ENCODE peak calls at places on chromosome 22, in six cellular contexts. One of them, this sample, is unnamed.

GRCh38 chr22:43270314-43270908 is 72.8 kb downstream of the SCUBE1 start:
- DNase-seq in A549: peak; percentile 50
- DNase-seq in gastrocnemius medialis: no peak
- DNase-seq in AG04450: no peak
- DNase-seq in hepatocyte: no peak
- DNase-seq in left ventricle myocardium inferior: no peak
- DNase-seq in this sample: no peak

GRCh38 chr22:45302047-45302446 is 7.7 kb upstream of the FAM118A start:
- DNase-seq in A549: peak; percentile 57
- DNase-seq in gastrocnemius medialis: no peak
- DNase-seq in AG04450: peak; percentile 64
- DNase-seq in hepatocyte: peak; percentile 76
- DNase-seq in left ventricle myocardium inferior: no peak
- DNase-seq in this sample: no peak

GRCh38 chr22:29081499-29082236 is 8.8 kb downstream of the KREMEN1 start:
- DNase-seq in A549: no peak
- DNase-seq in gastrocnemius medialis: no peak
- DNase-seq in AG04450: no peak
- DNase-seq in hepatocyte: no peak
- DNase-seq in left ventricle myocardium inferior: no peak
- DNase-seq in this sample: no peak

GRCh38 chr22:41979423-41980250 is 10.4 kb downstream of the SEPTIN3 start:
- DNase-seq in A549: no peak
- DNase-seq in gastrocnemius medialis: no peak
- DNase-seq in AG04450: no peak
- DNase-seq in hepatocyte: no peak
- DNase-seq in left ventricle myocardium inferior: no peak
- DNase-seq in this sample: no peak

GRCh38 chr22:42635531-42635930 is 4.9 kb downstream of the ATP5MGL start:
- DNase-seq in A549: peak; percentile 71
- DNase-seq in gastrocnemius medialis: peak; percentile 95
- DNase-seq in AG04450: no peak
- DNase-seq in hepatocyte: no peak
- DNase-seq in left ventricle myocardium inferior: peak; percentile 61
- DNase-seq in this sample: peak; percentile 90

GRCh38 chr22:24450600-24450999 is 23.2 kb downstream of the ADORA2A start:
- DNase-seq in A549: no peak
- DNase-seq in gastrocnemius medialis: no peak
- DNase-seq in AG04450: no peak
- DNase-seq in hepatocyte: no peak
- DNase-seq in left ventricle myocardium inferior: peak; percentile 25
- DNase-seq in this sample: peak; percentile 13

GRCh38 chr22:41403532-41404318 is 22.0 kb downstream of the TEF start:
- DNase-seq in A549: peak; percentile 86
- DNase-seq in gastrocnemius medialis: peak; percentile 99
- DNase-seq in AG04450: peak; percentile 63
- DNase-seq in hepatocyte: peak; percentile 93
- DNase-seq in left ventricle myocardium inferior: peak; percentile 91
- DNase-seq in this sample: peak; percentile 86

GRCh38 chr22:43546186-43546585 is 134.4 kb downstream of the MPPED1 start:
- DNase-seq in A549: no peak
- DNase-seq in gastrocnemius medialis: no peak
- DNase-seq in AG04450: no peak
- DNase-seq in hepatocyte: no peak
- DNase-seq in left ventricle myocardium inferior: no peak
- DNase-seq in this sample: no peak

GRCh38 chr22:45064313-45065268 is 54.8 kb upstream of the PHF21B start:
- DNase-seq in A549: no peak
- DNase-seq in gastrocnemius medialis: no peak
- DNase-seq in AG04450: peak; percentile 26
- DNase-seq in hepatocyte: no peak
- DNase-seq in left ventricle myocardium inferior: no peak
- DNase-seq in this sample: no peak

GRCh38 chr22:43698403-43698802 is 113.7 kb downstream of the EFCAB6 start:
- DNase-seq in A549: no peak
- DNase-seq in gastrocnemius medialis: no peak
- DNase-seq in AG04450: no peak
- DNase-seq in hepatocyte: no peak
- DNase-seq in left ventricle myocardium inferior: no peak
- DNase-seq in this sample: no peak

GRCh38 chr22:25726241-25726640 is 15.7 kb upstream of the MYO18B start:
- DNase-seq in A549: no peak
- DNase-seq in gastrocnemius medialis: no peak
- DNase-seq in AG04450: no peak
- DNase-seq in hepatocyte: no peak
- DNase-seq in left ventricle myocardium inferior: no peak
- DNase-seq in this sample: no peak

GRCh38 chr22:29912605-29913398 is 29.8 kb downstream of the MTMR3 start:
- DNase-seq in A549: peak; percentile 24
- DNase-seq in gastrocnemius medialis: no peak
- DNase-seq in AG04450: peak; percentile 85
- DNase-seq in hepatocyte: peak; percentile 9
- DNase-seq in left ventricle myocardium inferior: no peak
- DNase-seq in this sample: no peak

GRCh38 chr22:40484906-40485660 is 114.7 kb downstream of the SGSM3 start:
- DNase-seq in A549: no peak
- DNase-seq in gastrocnemius medialis: no peak
- DNase-seq in AG04450: no peak
- DNase-seq in hepatocyte: no peak
- DNase-seq in left ventricle myocardium inferior: no peak
- DNase-seq in this sample: no peak

GRCh38 chr22:37663521-37664140 is 5.1 kb downstream of the PDXP start:
- DNase-seq in A549: no peak
- DNase-seq in gastrocnemius medialis: no peak
- DNase-seq in AG04450: no peak
- DNase-seq in hepatocyte: no peak
- DNase-seq in left ventricle myocardium inferior: no peak
- DNase-seq in this sample: no peak
- H3K4me3 ChIP-seq in A549: no peak overlapping the region
- H3K4me3 ChIP-seq in gastrocnemius medialis: no peak overlapping the region
- H3K4me3 ChIP-seq in AG04450: no peak overlapping the region
- H3K4me3 ChIP-seq in hepatocyte: no peak overlapping the region
- H3K4me3 ChIP-seq in left ventricle myocardium inferior: no peak overlapping the region
- H3K4me3 ChIP-seq in this sample: no peak overlapping the region

DNA sequence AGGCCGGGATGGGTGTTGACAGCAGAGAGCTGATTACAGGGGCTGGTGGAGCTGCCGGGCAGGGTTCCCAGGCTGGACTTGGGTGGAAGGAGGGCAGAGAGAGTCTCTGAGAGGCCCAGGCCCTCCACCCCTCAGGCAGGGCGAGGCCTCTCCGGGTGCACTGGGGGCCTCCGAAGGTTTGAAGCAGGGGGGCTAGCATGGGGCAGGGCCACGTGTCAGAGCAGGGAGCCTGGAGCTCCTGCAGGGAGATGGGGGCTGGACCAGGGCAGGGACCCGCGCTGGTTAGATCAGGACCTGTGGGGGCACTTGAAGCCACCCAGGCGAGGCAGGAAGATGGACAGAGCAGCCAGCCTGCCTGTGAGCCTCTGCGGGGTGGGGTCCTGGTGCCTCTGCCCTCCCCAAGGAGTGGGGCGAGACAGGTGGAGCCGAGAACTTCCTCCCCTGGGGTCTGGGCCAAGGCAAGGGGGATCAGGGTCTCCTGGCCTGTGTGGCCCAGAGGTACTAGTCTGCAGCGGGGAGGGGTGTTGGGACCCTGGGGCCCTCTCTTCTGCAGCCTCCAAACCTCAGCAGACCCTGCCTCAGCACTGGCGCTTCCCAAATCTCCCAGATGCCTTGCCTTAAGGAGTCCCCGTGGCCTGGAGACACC is 911 bp downstream of the PANX2 start:
- DNase-seq in A549: no peak
- DNase-seq in gastrocnemius medialis: no peak
- DNase-seq in AG04450: no peak
- DNase-seq in hepatocyte: no peak
- DNase-seq in left ventricle myocardium inferior: no peak
- DNase-seq in this sample: no peak
- H3K4me3 ChIP-seq in A549: peak overlapping the region; percentile 81
- H3K4me3 ChIP-seq in gastrocnemius medialis: no peak overlapping the region
- H3K4me3 ChIP-seq in AG04450: peak overlapping the region; percentile 60
- H3K4me3 ChIP-seq in hepatocyte: no peak overlapping the region
- H3K4me3 ChIP-seq in left ventricle myocardium inferior: no peak overlapping the region
- H3K4me3 ChIP-seq in this sample: no peak overlapping the region

DNA sequence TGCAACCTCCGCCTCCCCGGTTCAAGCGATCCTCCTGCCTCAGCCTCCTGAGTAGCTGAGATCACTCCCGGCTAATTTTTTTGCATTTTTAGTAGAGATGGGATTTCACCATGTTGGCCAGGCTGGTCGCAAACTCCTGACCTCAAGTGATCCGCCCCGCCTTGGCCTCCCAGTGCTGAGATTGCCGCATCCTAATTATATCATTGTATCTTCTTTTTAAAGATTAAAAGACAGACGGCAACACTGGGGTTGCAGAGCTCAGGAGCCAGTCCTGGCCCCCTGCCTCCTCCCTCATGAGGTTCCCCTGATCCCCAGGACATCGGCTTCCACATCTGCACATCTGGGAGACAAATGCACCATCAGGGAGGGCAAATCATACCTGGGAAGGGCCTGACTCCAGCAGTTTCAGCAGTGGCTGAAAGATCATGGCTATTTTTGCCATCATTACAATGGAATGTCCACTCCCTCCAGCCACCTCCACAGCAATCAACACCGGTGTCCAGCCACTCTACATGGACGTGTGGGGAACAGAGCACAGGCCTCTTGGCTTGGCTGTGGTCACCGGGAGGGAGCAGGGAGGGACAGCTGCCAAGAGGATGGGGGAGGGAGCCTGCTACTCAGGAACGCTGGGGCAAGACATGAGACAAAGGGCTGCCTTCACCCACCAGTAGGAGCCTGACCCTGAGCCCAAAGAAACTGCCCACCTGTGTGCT is 9.2 kb upstream of the CELSR1 start:
- DNase-seq in A549: no peak
- DNase-seq in gastrocnemius medialis: no peak
- DNase-seq in AG04450: no peak
- DNase-seq in hepatocyte: peak; percentile 31
- DNase-seq in left ventricle myocardium inferior: peak; percentile 88
- DNase-seq in this sample: peak; percentile 45
- H3K4me3 ChIP-seq in A549: no peak overlapping the region
- H3K4me3 ChIP-seq in gastrocnemius medialis: no peak overlapping the region
- H3K4me3 ChIP-seq in AG04450: no peak overlapping the region
- H3K4me3 ChIP-seq in hepatocyte: no peak overlapping the region
- H3K4me3 ChIP-seq in left ventricle myocardium inferior: peak overlapping the region; percentile 63
- H3K4me3 ChIP-seq in this sample: no peak overlapping the region

GRCh38 chr22:17779286-17780115 is 5.2 kb upstream of the BID start:
- DNase-seq in A549: no peak
- DNase-seq in gastrocnemius medialis: no peak
- DNase-seq in AG04450: no peak
- DNase-seq in hepatocyte: no peak
- DNase-seq in left ventricle myocardium inferior: no peak
- DNase-seq in this sample: no peak
- H3K4me3 ChIP-seq in A549: no peak overlapping the region
- H3K4me3 ChIP-seq in gastrocnemius medialis: no peak overlapping the region
- H3K4me3 ChIP-seq in AG04450: no peak overlapping the region
- H3K4me3 ChIP-seq in hepatocyte: no peak overlapping the region
- H3K4me3 ChIP-seq in left ventricle myocardium inferior: no peak overlapping the region
- H3K4me3 ChIP-seq in this sample: no peak overlapping the region

DNA sequence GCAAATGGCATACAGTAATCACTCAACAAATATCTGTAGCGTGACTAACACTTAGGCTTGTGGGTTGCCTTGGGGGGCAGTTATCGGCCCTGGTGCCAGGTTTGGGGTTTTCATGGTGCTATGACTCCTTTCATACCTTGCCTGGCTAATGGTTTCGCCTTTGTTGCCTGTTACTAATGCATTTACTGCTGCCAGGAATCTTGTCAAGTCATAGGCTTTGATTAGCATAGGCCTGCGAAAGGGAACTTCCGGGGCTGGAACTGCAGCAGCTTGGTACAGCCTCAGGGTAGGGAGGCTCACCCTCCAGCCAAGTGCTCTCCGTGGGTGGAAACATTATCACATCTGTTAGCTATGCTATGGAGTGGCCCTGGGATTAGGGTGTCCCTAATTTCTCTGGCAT is 13.2 kb downstream of the SLC25A18 start:
- DNase-seq in A549: no peak
- DNase-seq in gastrocnemius medialis: no peak
- DNase-seq in AG04450: no peak
- DNase-seq in hepatocyte: no peak
- DNase-seq in left ventricle myocardium inferior: no peak
- DNase-seq in this sample: peak; percentile 87
- H3K4me3 ChIP-seq in A549: no peak overlapping the region
- H3K4me3 ChIP-seq in gastrocnemius medialis: no peak overlapping the region
- H3K4me3 ChIP-seq in AG04450: no peak overlapping the region
- H3K4me3 ChIP-seq in hepatocyte: no peak overlapping the region
- H3K4me3 ChIP-seq in left ventricle myocardium inferior: no peak overlapping the region
- H3K4me3 ChIP-seq in this sample: no peak overlapping the region

DNA sequence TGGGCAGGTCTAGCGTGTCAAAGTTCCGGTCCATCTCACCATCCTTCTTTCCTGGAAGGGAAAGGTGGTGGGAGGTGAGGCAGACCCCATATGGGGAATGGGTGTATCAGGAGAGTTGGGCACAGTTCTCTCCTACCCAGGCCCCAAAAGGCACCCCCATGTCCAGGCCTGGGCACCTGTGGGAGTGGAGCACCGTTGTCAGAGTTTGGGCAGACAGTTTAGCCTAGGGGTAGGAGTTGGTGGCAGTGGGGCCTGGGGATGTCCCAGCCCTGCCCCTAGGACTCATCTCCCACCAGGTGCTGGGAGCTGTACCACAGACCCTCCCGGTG is 34.1 kb upstream of the TXNRD2 start:
- DNase-seq in A549: no peak
- DNase-seq in gastrocnemius medialis: no peak
- DNase-seq in AG04450: no peak
- DNase-seq in hepatocyte: no peak
- DNase-seq in left ventricle myocardium inferior: no peak
- DNase-seq in this sample: no peak
- H3K4me3 ChIP-seq in A549: no peak overlapping the region
- H3K4me3 ChIP-seq in gastrocnemius medialis: no peak overlapping the region
- H3K4me3 ChIP-seq in AG04450: no peak overlapping the region
- H3K4me3 ChIP-seq in hepatocyte: no peak overlapping the region
- H3K4me3 ChIP-seq in left ventricle myocardium inferior: no peak overlapping the region
- H3K4me3 ChIP-seq in this sample: no peak overlapping the region

GRCh38 chr22:36816338-36816634 is 549 bp downstream of the PVALB start:
- DNase-seq in A549: peak; percentile 10
- DNase-seq in gastrocnemius medialis: no peak
- DNase-seq in AG04450: no peak
- DNase-seq in hepatocyte: no peak
- DNase-seq in left ventricle myocardium inferior: no peak
- DNase-seq in this sample: no peak
- H3K4me3 ChIP-seq in A549: peak overlapping the region; percentile 46
- H3K4me3 ChIP-seq in gastrocnemius medialis: no peak overlapping the region
- H3K4me3 ChIP-seq in AG04450: no peak overlapping the region
- H3K4me3 ChIP-seq in hepatocyte: no peak overlapping the region
- H3K4me3 ChIP-seq in left ventricle myocardium inferior: peak overlapping the region; percentile 55
- H3K4me3 ChIP-seq in this sample: no peak overlapping the region

GRCh38 chr22:37564111-37564711 is 3.9 kb downstream of the CDC42EP1 start:
- DNase-seq in A549: no peak
- DNase-seq in gastrocnemius medialis: no peak
- DNase-seq in AG04450: no peak
- DNase-seq in hepatocyte: no peak
- DNase-seq in left ventricle myocardium inferior: no peak
- DNase-seq in this sample: no peak
- H3K4me3 ChIP-seq in A549: no peak overlapping the region
- H3K4me3 ChIP-seq in gastrocnemius medialis: no peak overlapping the region
- H3K4me3 ChIP-seq in AG04450: peak overlapping the region; percentile 49
- H3K4me3 ChIP-seq in hepatocyte: no peak overlapping the region
- H3K4me3 ChIP-seq in left ventricle myocardium inferior: peak overlapping the region; percentile 82
- H3K4me3 ChIP-seq in this sample: no peak overlapping the region